ENCODE peak calls at places on chromosomes 16 and 17, in four cellular contexts. W is HepG2, F is GM12878, E is H1. C is an unnamed sample. For H3K4me1, the result is how much of the 10 kb centered on the place peaks cover.

GRCh38 chr16:56847173-56847948 is 17.6 kb upstream of the SLC12A3 start:
- DNase-seq in W (no peak), F (no peak), E (no peak), C (no peak)

GRCh38 chr16:85316944-85317343 is 204.7 kb upstream of the CIBAR2 start:
- DNase-seq in W (no peak), F (no peak), E (no peak), C (no peak)

GRCh38 chr17:63647936-63648335 is 25.7 kb downstream of the MAP3K3 start:
- DNase-seq in W (no peak), F (no peak), E (no peak), C (no peak)

GRCh38 chr16:27204232-27204915 is 1.0 kb downstream of the KDM8 start:
- DNase-seq in W (no peak), F (no peak), E (no peak), C (no peak)

GRCh38 chr16:85056211-85056748 is 28.7 kb downstream of the KIAA0513 start:
- DNase-seq in W (peak), F (no peak), E (no peak), C (no peak)

GRCh38 chr17:75394332-75394918 is 11.1 kb downstream of the GRB2 start:
- DNase-seq in W (no peak), F (no peak), E (peak), C (no peak)

GRCh38 chr17:27657620-27658019 is 26.6 kb downstream of the LGALS9 start:
- DNase-seq in W (no peak), F (no peak), E (no peak), C (no peak)

GRCh38 chr17:41654134-41654907 is 29.9 kb upstream of the KRT17 start:
- DNase-seq in W (no peak), F (no peak), E (no peak), C (no peak)

GRCh38 chr16:14151256-14152030 is 80.3 kb downstream of the MRTFB start:
- DNase-seq in W (no peak), F (no peak), E (no peak), C (no peak)

GRCh38 chr16:8656376-8656775 is 18.0 kb upstream of the ABAT start:
- DNase-seq in W (no peak), F (no peak), E (no peak), C (no peak)

GRCh38 chr17:65783845-65784334 is 222.4 kb upstream of the AXIN2 start:
- DNase-seq in W (peak), F (no peak), E (no peak), C (peak)
- TF ChIP-seq POLR2AphosphoS5 in W (no peak), F (no peak), E (no peak), C (peak)

DNA sequence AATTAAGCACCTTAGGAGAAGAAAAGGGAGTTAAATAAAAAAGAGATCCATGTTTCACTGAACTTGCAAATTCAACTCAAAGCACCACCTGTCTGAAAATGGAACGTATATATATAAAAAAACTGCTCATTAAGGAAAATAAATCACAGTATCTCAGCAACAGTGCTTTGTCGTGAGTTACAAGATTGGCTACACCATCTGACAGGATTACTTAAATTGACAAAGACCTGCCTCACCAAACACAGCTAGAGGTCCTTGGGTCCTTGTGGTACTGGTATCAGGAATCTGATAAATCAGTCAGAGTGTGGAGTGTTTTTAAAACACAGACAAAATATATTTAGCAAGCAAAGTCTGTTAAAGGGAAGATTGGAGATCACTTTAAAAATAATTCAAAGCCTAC is 63.9 kb downstream of the KANSL1 start:
- DNase-seq in W (no peak), F (no peak), E (no peak), C (no peak)
- H3K4me1 ChIP-seq in W (under half), F (under half), E (under half), C (under half)

GRCh38 chr17:28743243-28744103 is at the start of gene TRAF4:
- DNase-seq in W (peak), F (no peak), E (peak), C (no peak)
- TF ChIP-seq POLR2AphosphoS5 in W (peak), F (peak), E (peak), C (peak)

GRCh38 chr16:73000020-73000906 is 47.7 kb downstream of the ZFHX3 start:
- DNase-seq in W (peak), F (no peak), E (no peak), C (no peak)
- H3K4me1 ChIP-seq in W (half or more), F (under half), E (under half), C (under half)

C was measured in Panc1.